ENCODE peak calls at places on chromosomes 16 and 17, in seven cellular contexts. R, E, P, A, K, X and L are unnamed samples.

GRCh38 chr17:2057714-2058520 is 3.0 kb downstream of the HIC1 start:
- DNase-seq in R (no peak), A (no peak), E (no peak), P (no peak), K (no peak), X (no peak), L (no peak)

GRCh38 chr17:39194089-39194984 is 3.1 kb downstream of the CACNB1 start:
- DNase-seq in R (peak), A (peak), X (no peak), K (no peak), E (no peak), P (peak), L (no peak)

GRCh38 chr17:61323696-61324539 is 75.7 kb upstream of the TBX2 start:
- DNase-seq in R (no peak), X (no peak), E (no peak), P (no peak), K (no peak), A (no peak), L (no peak)

GRCh38 chr17:31313982-31314787 is at the start of gene EVI2B:
- DNase-seq in E (peak), K (no peak), A (no peak), P (no peak), R (no peak), X (peak), L (no peak)

GRCh38 chr17:74012465-74012864 is 191.0 kb upstream of the RPL38 start:
- DNase-seq in A (no peak), E (no peak), K (no peak), P (no peak), R (peak), X (no peak), L (no peak)

GRCh38 chr17:5896215-5896614 is 174.0 kb upstream of the WSCD1 start:
- DNase-seq in E (no peak), A (no peak), P (no peak), K (no peak), R (no peak), X (no peak), L (no peak)

GRCh38 chr16:57349212-57350031 is 9.2 kb upstream of the CCL22 start:
- DNase-seq in A (no peak), P (no peak), K (no peak), R (no peak), X (no peak), E (peak), L (no peak)

GRCh38 chr17:67682196-67682595 is 35.5 kb upstream of the NOL11 start:
- DNase-seq in E (no peak), P (no peak), A (no peak), X (no peak), R (no peak), K (no peak), L (no peak)

GRCh38 chr17:39863918-39864746 is at the start of gene IKZF3:
- DNase-seq in P (peak), E (no peak), X (peak), R (peak), A (peak), K (no peak), L (peak)